ENCODE peak calls at places on chromosome 13, in five cellular contexts. M, Q, R, A and L are unnamed samples. For H3K4me1 and H3K9me3, the result is how much of the 10 kb centered on the place peaks cover.

GRCh38 chr13:46071590-46072249 is 19.2 kb upstream of the ZC3H13 start:
- DNase-seq in M (no peak), Q (no peak), R (no peak), A (no peak), L (no peak)

GRCh38 chr13:75467009-75467728 is 14.8 kb downstream of the TBC1D4 start:
- DNase-seq in M (no peak), Q (no peak), R (no peak), A (no peak), L (no peak)

GRCh38 chr13:59906413-59907027 is 257.2 kb downstream of the DIAPH3 start:
- DNase-seq in M (no peak), Q (no peak), R (no peak), A (no peak), L (no peak)

GRCh38 chr13:39263531-39263930 is 225.3 kb downstream of the NHLRC3 start:
- DNase-seq in M (peak), Q (no peak), R (no peak), A (no peak), L (no peak)

GRCh38 chr13:69856331-69856730 is 251.3 kb upstream of the ATXN8OS start:
- DNase-seq in M (no peak), Q (no peak), R (no peak), A (no peak), L (no peak)

GRCh38 chr13:93637852-93638251 is 411.2 kb downstream of the GPC6 start:
- DNase-seq in M (no peak), Q (no peak), R (no peak), A (no peak), L (no peak)

GRCh38 chr13:52053460-52053859 is 29.0 kb downstream of the UTP14C start:
- DNase-seq in M (no peak), Q (no peak), R (no peak), A (no peak), L (no peak)

GRCh38 chr13:77331421-77331820 is 4.5 kb upstream of the MYCBP2 start:
- DNase-seq in M (no peak), Q (no peak), R (no peak), A (no peak), L (no peak)

GRCh38 chr13:31046711-31047279 is 114.3 kb downstream of the TEX26 start:
- DNase-seq in M (peak), Q (no peak), R (no peak), A (peak), L (no peak)

GRCh38 chr13:46296920-46297319 is 85.2 kb downstream of the LRRC63 start:
- DNase-seq in M (peak), Q (no peak), R (no peak), A (no peak), L (no peak)

GRCh38 chr13:33087790-33088189 is 71.6 kb downstream of the KL start:
- DNase-seq in M (no peak), Q (no peak), R (no peak), A (no peak), L (no peak)

GRCh38 chr13:89401209-89401810 is 1730.1 kb downstream of the SLITRK5 start:
- DNase-seq in M (no peak), Q (no peak), R (no peak), A (no peak), L (no peak)

GRCh38 chr13:44870456-44870929 is 118.8 kb downstream of the NUFIP1 start:
- DNase-seq in M (peak), Q (no peak), R (no peak), A (peak), L (no peak)

GRCh38 chr13:33518442-33518841 is 232.9 kb upstream of the STARD13 start:
- DNase-seq in M (no peak), Q (no peak), R (no peak), A (no peak), L (no peak)

GRCh38 chr13:60398438-60398891 is 1.4 kb downstream of the TDRD3 start:
- DNase-seq in M (peak), Q (no peak), R (no peak), A (no peak), L (no peak)

GRCh38 chr13:22061371-22061805 is 390.5 kb downstream of the FGF9 start:
- DNase-seq in M (no peak), Q (no peak), R (peak), A (no peak), L (no peak)

GRCh38 chr13:48527955-48528354 is 4.9 kb downstream of the RCBTB2 start:
- DNase-seq in M (no peak), Q (no peak), R (no peak), A (no peak), L (no peak)

GRCh38 chr13:28035146-28035782 is 46.8 kb upstream of the URAD start:
- DNase-seq in M (no peak), Q (no peak), R (no peak), A (no peak), L (no peak)

GRCh38 chr13:38648912-38649311 is 38.0 kb upstream of the FREM2 start:
- DNase-seq in M (no peak), Q (no peak), R (no peak), A (no peak), L (no peak)

GRCh38 chr13:76762731-76763130 is 123.5 kb downstream of the KCTD12 start:
- DNase-seq in M (peak), Q (no peak), R (no peak), A (no peak), L (no peak)

GRCh38 chr13:111792956-111793355 is 274.0 kb upstream of the SOX1 start:
- DNase-seq in M (no peak), Q (no peak), R (no peak), A (no peak), L (peak)

GRCh38 chr13:83943530-83944279 is 61.4 kb upstream of the SLITRK1 start:
- DNase-seq in M (no peak), Q (no peak), R (no peak), A (no peak), L (no peak)

GRCh38 chr13:79365981-79366380 is 40.1 kb downstream of the RBM26 start:
- DNase-seq in M (no peak), Q (no peak), R (no peak), A (no peak), L (no peak)

GRCh38 chr13:24627090-24627714 is 53.0 kb upstream of the ATP12A start:
- DNase-seq in M (no peak), Q (no peak), R (no peak), A (no peak), L (no peak)

GRCh38 chr13:104008571-104009435 is 942.6 kb upstream of the SLC10A2 start:
- DNase-seq in M (no peak), Q (no peak), R (no peak), A (no peak), L (no peak)

GRCh38 chr13:45299194-45299593 is 41.8 kb downstream of the TPT1 start:
- DNase-seq in M (no peak), Q (no peak), R (no peak), A (no peak), L (no peak)

GRCh38 chr13:28529836-28530235 is 34.9 kb upstream of the FLT1 start:
- DNase-seq in M (no peak), Q (no peak), R (no peak), A (no peak), L (no peak)

GRCh38 chr13:20401958-20402856 is 123.5 kb downstream of the CRYL1 start:
- DNase-seq in M (no peak), Q (no peak), R (no peak), A (no peak), L (peak)

GRCh38 chr13:110893571-110893970 is 21.3 kb downstream of the ANKRD10 start:
- DNase-seq in M (no peak), Q (no peak), R (no peak), A (no peak), L (no peak)

GRCh38 chr13:25378528-25378927 is 6.8 kb downstream of the ATP8A2 start:
- DNase-seq in M (no peak), Q (no peak), R (no peak), A (no peak), L (no peak)

GRCh38 chr13:25174304-25174703 is 2.2 kb upstream of the AMER2 start:
- DNase-seq in M (no peak), Q (no peak), R (no peak), A (no peak), L (no peak)

GRCh38 chr13:106104281-106104901 is 431.1 kb downstream of the EFNB2 start:
- DNase-seq in M (no peak), Q (no peak), R (no peak), A (no peak), L (no peak)
- H3K4me1 ChIP-seq in M (under half), Q (under half), R (under half), A (under half), L (under half)

GRCh38 chr13:101978546-101979315 is 423.1 kb downstream of the FGF14 start:
- DNase-seq in M (peak), Q (no peak), R (no peak), A (no peak), L (no peak)
- H3K27ac ChIP-seq in M (no peak), Q (no peak), R (no peak), A (no peak), L (no peak)

GRCh38 chr13:40878321-40878720 is 88.9 kb downstream of the SLC25A15 start:
- DNase-seq in M (no peak), Q (no peak), R (no peak), A (no peak), L (no peak)

GRCh38 chr13:40875048-40875447 is 85.6 kb downstream of the SLC25A15 start:
- DNase-seq in M (no peak), Q (no peak), R (no peak), A (no peak), L (no peak)

GRCh38 chr13:40874138-40874776 is 84.8 kb downstream of the SLC25A15 start:
- DNase-seq in M (no peak), Q (no peak), R (no peak), A (no peak), L (no peak)

GRCh38 chr13:40875583-40875982 is 86.2 kb downstream of the SLC25A15 start:
- DNase-seq in M (no peak), Q (no peak), R (no peak), A (no peak), L (no peak)

DNA sequence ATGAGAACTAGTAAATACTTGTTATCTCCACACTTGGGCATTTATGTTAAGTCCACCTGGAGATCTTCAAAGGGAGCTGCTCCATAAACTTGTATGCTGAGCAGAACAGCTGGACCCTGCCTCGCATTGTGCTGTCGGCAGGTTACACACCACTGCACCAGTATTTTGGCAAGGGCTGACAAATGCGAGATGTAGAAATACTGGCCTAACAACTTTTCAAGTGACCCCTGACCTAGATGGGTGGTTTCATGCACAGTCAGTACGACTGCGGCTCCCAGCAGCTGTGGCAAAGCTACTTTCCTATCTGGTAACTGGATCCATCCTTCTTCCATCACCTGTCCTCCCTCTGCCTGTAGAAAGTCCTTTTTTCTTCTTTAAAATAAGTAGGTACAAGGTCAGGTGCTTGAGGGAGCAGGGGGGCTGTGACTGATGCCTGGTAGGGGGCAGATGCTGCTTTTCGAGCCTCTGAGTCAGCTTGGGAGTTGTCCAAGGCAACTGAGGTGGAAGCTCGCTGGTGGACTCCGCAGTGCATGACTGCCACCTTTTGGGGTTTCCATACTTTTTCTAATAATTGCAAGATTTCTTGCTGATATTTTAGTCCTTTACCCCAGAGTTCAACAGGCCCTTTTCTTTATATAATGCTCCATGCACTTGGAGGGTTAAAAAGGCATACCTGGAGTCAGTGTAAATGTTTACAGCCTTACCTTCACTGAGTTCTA is 86.8 kb downstream of the SLC25A15 start:
- DNase-seq in M (no peak), Q (no peak), R (no peak), A (no peak), L (no peak)
- H3K9me3 ChIP-seq in M (under half), Q (half or more), R (under half), A (under half), L (under half)

DNA sequence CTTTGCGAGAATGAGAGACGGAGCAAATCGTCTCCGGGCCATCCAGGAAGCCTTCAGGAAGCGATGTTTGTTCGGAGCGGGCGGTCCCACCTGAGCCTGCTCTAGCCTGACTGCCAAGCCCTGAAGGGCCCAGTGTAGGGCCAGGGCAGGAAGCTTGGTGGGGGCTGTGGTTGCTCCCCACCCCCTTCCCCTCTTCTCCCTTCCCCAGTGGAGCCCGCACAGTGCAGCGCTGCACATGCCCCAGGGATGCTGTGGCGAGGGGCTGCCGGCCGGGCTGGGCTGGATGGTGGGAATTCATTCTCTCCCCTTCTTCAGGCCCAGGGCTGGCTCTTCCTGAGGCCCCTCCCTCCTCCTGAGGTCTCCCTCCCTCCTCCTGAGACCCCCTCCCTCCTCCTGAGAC is 7.1 kb upstream of the GRTP1 start:
- DNase-seq in M (no peak), Q (no peak), R (no peak), A (no peak), L (no peak)
- H3K4me1 ChIP-seq in M (under half), Q (under half), R (under half), A (under half), L (under half)

GRCh38 chr13:50812242-50812641 is 31.2 kb downstream of the DLEU7 start:
- DNase-seq in M (no peak), Q (no peak), R (no peak), A (no peak), L (no peak)

GRCh38 chr13:50805805-50806204 is 37.7 kb downstream of the DLEU7 start:
- DNase-seq in M (no peak), Q (no peak), R (no peak), A (no peak), L (no peak)

GRCh38 chr13:50809133-50810090 is 34.1 kb downstream of the DLEU7 start:
- DNase-seq in M (no peak), Q (no peak), R (no peak), A (no peak), L (no peak)

GRCh38 chr13:50810998-50811397 is 32.5 kb downstream of the DLEU7 start:
- DNase-seq in M (peak), Q (no peak), R (no peak), A (no peak), L (no peak)

GRCh38 chr13:50810468-50810867 is 33.0 kb downstream of the DLEU7 start:
- DNase-seq in M (peak), Q (no peak), R (no peak), A (no peak), L (no peak)
- H3K27ac ChIP-seq in M (no peak), Q (no peak), R (no peak), A (no peak), L (no peak)

DNA sequence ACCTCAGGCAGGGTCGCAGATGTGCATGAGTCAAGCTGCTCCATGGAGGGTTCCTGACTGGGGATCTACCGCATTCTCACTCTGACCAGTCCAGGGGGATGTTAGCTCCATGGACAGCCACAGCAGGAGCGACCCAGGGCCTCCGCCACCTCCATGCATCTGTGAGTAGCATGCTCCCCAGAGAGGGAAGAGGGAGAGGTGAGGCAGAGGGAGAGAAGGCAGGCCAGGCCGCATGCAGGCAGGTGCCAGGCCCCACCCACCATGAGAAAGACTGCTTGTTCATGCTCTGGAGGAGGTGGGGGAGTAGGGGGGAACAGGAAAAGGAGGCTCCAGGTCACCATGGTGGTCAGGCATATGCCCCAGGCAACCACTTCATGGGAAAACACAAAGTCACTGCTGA is 20.3 kb downstream of the TUBA3C start:
- DNase-seq in M (no peak), Q (no peak), R (no peak), A (no peak), L (no peak)
- H3K9me3 ChIP-seq in M (under half), Q (under half), R (under half), A (under half), L (under half)

GRCh38 chr13:36912983-36913382 is 7.1 kb downstream of the SMAD9 start:
- DNase-seq in M (no peak), Q (no peak), R (no peak), A (no peak), L (no peak)

GRCh38 chr13:36914648-36915047 is 5.4 kb downstream of the SMAD9 start:
- DNase-seq in M (no peak), Q (no peak), R (no peak), A (no peak), L (no peak)

GRCh38 chr13:36913463-36913862 is 6.6 kb downstream of the SMAD9 start:
- DNase-seq in M (no peak), Q (no peak), R (no peak), A (no peak), L (no peak)

GRCh38 chr13:36915891-36916640 is 4.0 kb downstream of the SMAD9 start:
- DNase-seq in M (no peak), Q (no peak), R (no peak), A (no peak), L (no peak)

GRCh38 chr13:36915106-36915505 is 4.9 kb downstream of the SMAD9 start:
- DNase-seq in M (no peak), Q (no peak), R (no peak), A (no peak), L (no peak)
- H3K4me1 ChIP-seq in M (under half), Q (under half), R (under half), A (under half), L (under half)

GRCh38 chr13:109815651-109816050 is 29.3 kb upstream of the IRS2 start:
- DNase-seq in M (no peak), Q (no peak), R (no peak), A (no peak), L (no peak)
- H3K27ac ChIP-seq in M (no peak), Q (no peak), R (no peak), A (no peak), L (no peak)

GRCh38 chr13:57045816-57046691 is 94.7 kb upstream of the PRR20A start:
- DNase-seq in M (no peak), Q (no peak), R (no peak), A (no peak), L (no peak)
- H3K9me3 ChIP-seq in M (under half), Q (under half), R (under half), A (under half), L (under half)